ENCODE peak calls at places on chromosomes 7 and 10, in seven cellular contexts. One of them, this sample, is unnamed.

GRCh38 chr7:83934118-83934734 is 260.4 kb downstream of the SEMA3A start:
- DNase-seq in IMR-90: peak; percentile 9
- DNase-seq in H9: no peak
- DNase-seq in neuronal stem cell: no peak
- DNase-seq in H1: no peak
- DNase-seq in mesenchymal stem cell: peak; percentile 9
- DNase-seq in trophoblast cell: no peak
- DNase-seq in this sample: no peak

GRCh38 chr7:100102950-100103840 is 1.8 kb downstream of the AP4M1 start:
- DNase-seq in IMR-90: peak; percentile 97
- DNase-seq in H9: no peak
- DNase-seq in neuronal stem cell: no peak
- DNase-seq in H1: no peak
- DNase-seq in mesenchymal stem cell: peak; percentile 99
- DNase-seq in trophoblast cell: no peak
- DNase-seq in this sample: no peak

GRCh38 chr10:126063353-126063791 is 167.0 kb downstream of the FANK1 start:
- DNase-seq in IMR-90: peak; percentile 81
- DNase-seq in H9: no peak
- DNase-seq in neuronal stem cell: no peak
- DNase-seq in H1: no peak
- DNase-seq in mesenchymal stem cell: peak; percentile 71
- DNase-seq in trophoblast cell: no peak
- DNase-seq in this sample: peak; percentile 40

GRCh38 chr7:143305423-143306070 is 10.4 kb upstream of the CLCN1 start:
- DNase-seq in IMR-90: peak; percentile 37
- DNase-seq in H9: peak; percentile 64
- DNase-seq in neuronal stem cell: no peak
- DNase-seq in H1: peak; percentile 88
- DNase-seq in mesenchymal stem cell: peak; percentile 51
- DNase-seq in trophoblast cell: peak; percentile 70
- DNase-seq in this sample: peak; percentile 66

GRCh38 chr10:15802375-15802949 is 57.8 kb downstream of the MINDY3 start:
- DNase-seq in IMR-90: no peak
- DNase-seq in H9: no peak
- DNase-seq in neuronal stem cell: no peak
- DNase-seq in H1: no peak
- DNase-seq in mesenchymal stem cell: peak; percentile 15
- DNase-seq in trophoblast cell: no peak
- DNase-seq in this sample: peak; percentile 94

GRCh38 chr7:118153551-118154177 is 30.3 kb upstream of the LSM8 start:
- DNase-seq in IMR-90: peak; percentile 33
- DNase-seq in H9: no peak
- DNase-seq in neuronal stem cell: peak; percentile 8
- DNase-seq in H1: no peak
- DNase-seq in mesenchymal stem cell: peak; percentile 14
- DNase-seq in trophoblast cell: peak; percentile 37
- DNase-seq in this sample: peak; percentile 58

GRCh38 chr7:1858435-1859265 is 188.6 kb downstream of the ELFN1 start:
- DNase-seq in IMR-90: no peak
- DNase-seq in H9: no peak
- DNase-seq in neuronal stem cell: no peak
- DNase-seq in H1: no peak
- DNase-seq in mesenchymal stem cell: no peak
- DNase-seq in trophoblast cell: no peak
- DNase-seq in this sample: no peak

GRCh38 chr10:131070856-131071255 is 240.7 kb downstream of the TCERG1L start:
- DNase-seq in IMR-90: no peak
- DNase-seq in H9: peak; percentile 21
- DNase-seq in neuronal stem cell: no peak
- DNase-seq in H1: no peak
- DNase-seq in mesenchymal stem cell: no peak
- DNase-seq in trophoblast cell: no peak
- DNase-seq in this sample: no peak

GRCh38 chr7:129502708-129503685 is 666 bp downstream of the SMKR1 start:
- DNase-seq in IMR-90: no peak
- DNase-seq in H9: peak; percentile 60
- DNase-seq in neuronal stem cell: peak; percentile 43
- DNase-seq in H1: peak; percentile 63
- DNase-seq in mesenchymal stem cell: peak; percentile 14
- DNase-seq in trophoblast cell: no peak
- DNase-seq in this sample: peak; percentile 63

GRCh38 chr10:63393050-63393449 is 72.7 kb downstream of the JMJD1C start:
- DNase-seq in IMR-90: no peak
- DNase-seq in H9: no peak
- DNase-seq in neuronal stem cell: no peak
- DNase-seq in H1: no peak
- DNase-seq in mesenchymal stem cell: no peak
- DNase-seq in trophoblast cell: no peak
- DNase-seq in this sample: no peak

GRCh38 chr10:1733720-1734119 is 3.6 kb downstream of the ADARB2 start:
- DNase-seq in IMR-90: no peak
- DNase-seq in H9: no peak
- DNase-seq in neuronal stem cell: no peak
- DNase-seq in H1: no peak
- DNase-seq in mesenchymal stem cell: no peak
- DNase-seq in trophoblast cell: no peak
- DNase-seq in this sample: no peak

GRCh38 chr7:106867641-106868351 is 2.7 kb downstream of the PIK3CG start:
- DNase-seq in IMR-90: no peak
- DNase-seq in H9: no peak
- DNase-seq in neuronal stem cell: no peak
- DNase-seq in H1: no peak
- DNase-seq in mesenchymal stem cell: no peak
- DNase-seq in trophoblast cell: no peak
- DNase-seq in this sample: no peak

GRCh38 chr7:22675917-22676343 is 51.1 kb upstream of the IL6 start:
- DNase-seq in IMR-90: peak; percentile 86
- DNase-seq in H9: no peak
- DNase-seq in neuronal stem cell: no peak
- DNase-seq in H1: no peak
- DNase-seq in mesenchymal stem cell: peak; percentile 85
- DNase-seq in trophoblast cell: no peak
- DNase-seq in this sample: no peak

GRCh38 chr7:16091951-16092350 is 329.4 kb downstream of the CRPPA start:
- DNase-seq in IMR-90: no peak
- DNase-seq in H9: no peak
- DNase-seq in neuronal stem cell: no peak
- DNase-seq in H1: no peak
- DNase-seq in mesenchymal stem cell: no peak
- DNase-seq in trophoblast cell: no peak
- DNase-seq in this sample: no peak

GRCh38 chr7:454356-455109 is 65.1 kb downstream of the PDGFA start:
- DNase-seq in IMR-90: no peak
- DNase-seq in H9: no peak
- DNase-seq in neuronal stem cell: no peak
- DNase-seq in H1: no peak
- DNase-seq in mesenchymal stem cell: no peak
- DNase-seq in trophoblast cell: no peak
- DNase-seq in this sample: no peak

GRCh38 chr7:92588561-92588960 is 1.6 kb downstream of the FAM133B start:
- DNase-seq in IMR-90: no peak
- DNase-seq in H9: no peak
- DNase-seq in neuronal stem cell: no peak
- DNase-seq in H1: no peak
- DNase-seq in mesenchymal stem cell: peak; percentile 43
- DNase-seq in trophoblast cell: no peak
- DNase-seq in this sample: no peak

GRCh38 chr10:131739201-131739600 is 161.6 kb upstream of the PPP2R2D start:
- DNase-seq in IMR-90: no peak
- DNase-seq in H9: no peak
- DNase-seq in neuronal stem cell: no peak
- DNase-seq in H1: no peak
- DNase-seq in mesenchymal stem cell: no peak
- DNase-seq in trophoblast cell: no peak
- DNase-seq in this sample: no peak

GRCh38 chr10:33116293-33116697 is 158.3 kb upstream of the ITGB1 start:
- DNase-seq in IMR-90: peak; percentile 83
- DNase-seq in H9: peak; percentile 64
- DNase-seq in neuronal stem cell: peak; percentile 40
- DNase-seq in H1: peak; percentile 68
- DNase-seq in mesenchymal stem cell: peak; percentile 53
- DNase-seq in trophoblast cell: no peak
- DNase-seq in this sample: peak; percentile 81

GRCh38 chr7:115033917-115034459 is 112.1 kb downstream of the MDFIC start:
- DNase-seq in IMR-90: no peak
- DNase-seq in H9: no peak
- DNase-seq in neuronal stem cell: no peak
- DNase-seq in H1: no peak
- DNase-seq in mesenchymal stem cell: no peak
- DNase-seq in trophoblast cell: no peak
- DNase-seq in this sample: no peak

GRCh38 chr10:69916133-69916532 is 114.4 kb downstream of the COL13A1 start:
- DNase-seq in IMR-90: no peak
- DNase-seq in H9: no peak
- DNase-seq in neuronal stem cell: no peak
- DNase-seq in H1: no peak
- DNase-seq in mesenchymal stem cell: no peak
- DNase-seq in trophoblast cell: no peak
- DNase-seq in this sample: no peak

GRCh38 chr7:131164025-131164899 is 163.4 kb upstream of the MKLN1 start:
- DNase-seq in IMR-90: peak; percentile 81
- DNase-seq in H9: no peak
- DNase-seq in neuronal stem cell: no peak
- DNase-seq in H1: peak; percentile 32
- DNase-seq in mesenchymal stem cell: peak; percentile 72
- DNase-seq in trophoblast cell: peak; percentile 45
- DNase-seq in this sample: peak; percentile 56

GRCh38 chr7:42175834-42176745 is 60.9 kb downstream of the GLI3 start:
- DNase-seq in IMR-90: no peak
- DNase-seq in H9: no peak
- DNase-seq in neuronal stem cell: no peak
- DNase-seq in H1: no peak
- DNase-seq in mesenchymal stem cell: no peak
- DNase-seq in trophoblast cell: no peak
- DNase-seq in this sample: no peak

GRCh38 chr7:47300472-47301021 is 281.4 kb downstream of the TNS3 start:
- DNase-seq in IMR-90: no peak
- DNase-seq in H9: no peak
- DNase-seq in neuronal stem cell: no peak
- DNase-seq in H1: peak; percentile 41
- DNase-seq in mesenchymal stem cell: no peak
- DNase-seq in trophoblast cell: no peak
- DNase-seq in this sample: no peak

GRCh38 chr10:126955396-126955795 is 50.2 kb downstream of the DOCK1 start:
- DNase-seq in IMR-90: no peak
- DNase-seq in H9: no peak
- DNase-seq in neuronal stem cell: no peak
- DNase-seq in H1: no peak
- DNase-seq in mesenchymal stem cell: no peak
- DNase-seq in trophoblast cell: no peak
- DNase-seq in this sample: no peak

GRCh38 chr10:110170142-110170887 is 37.1 kb upstream of the MXI1 start:
- DNase-seq in IMR-90: no peak
- DNase-seq in H9: peak; percentile 64
- DNase-seq in neuronal stem cell: no peak
- DNase-seq in H1: peak; percentile 46
- DNase-seq in mesenchymal stem cell: no peak
- DNase-seq in trophoblast cell: no peak
- DNase-seq in this sample: peak; percentile 58

GRCh38 chr7:156220078-156220605 is 407.9 kb upstream of the SHH start:
- DNase-seq in IMR-90: no peak
- DNase-seq in H9: no peak
- DNase-seq in neuronal stem cell: no peak
- DNase-seq in H1: peak; percentile 30
- DNase-seq in mesenchymal stem cell: no peak
- DNase-seq in trophoblast cell: no peak
- DNase-seq in this sample: no peak

GRCh38 chr7:156222151-156222550 is 409.9 kb upstream of the SHH start:
- DNase-seq in IMR-90: no peak
- DNase-seq in H9: no peak
- DNase-seq in neuronal stem cell: no peak
- DNase-seq in H1: peak; percentile 7
- DNase-seq in mesenchymal stem cell: no peak
- DNase-seq in trophoblast cell: no peak
- DNase-seq in this sample: no peak

GRCh38 chr7:156219307-156220077 is 407.2 kb upstream of the SHH start:
- DNase-seq in IMR-90: no peak
- DNase-seq in H9: no peak
- DNase-seq in neuronal stem cell: no peak
- DNase-seq in H1: no peak
- DNase-seq in mesenchymal stem cell: no peak
- DNase-seq in trophoblast cell: no peak
- DNase-seq in this sample: no peak

GRCh38 chr7:156222611-156223010 is 410.3 kb upstream of the SHH start:
- DNase-seq in IMR-90: no peak
- DNase-seq in H9: no peak
- DNase-seq in neuronal stem cell: no peak
- DNase-seq in H1: peak; percentile 20
- DNase-seq in mesenchymal stem cell: no peak
- DNase-seq in trophoblast cell: no peak
- DNase-seq in this sample: no peak

GRCh38 chr7:156220701-156221100 is 408.4 kb upstream of the SHH start:
- DNase-seq in IMR-90: no peak
- DNase-seq in H9: no peak
- DNase-seq in neuronal stem cell: no peak
- DNase-seq in H1: no peak
- DNase-seq in mesenchymal stem cell: no peak
- DNase-seq in trophoblast cell: no peak
- DNase-seq in this sample: no peak
- H3K4ac ChIP-seq in IMR-90: no peak overlapping the region
- H3K4ac ChIP-seq in H9: no peak overlapping the region
- H3K4ac ChIP-seq in neuronal stem cell: no peak overlapping the region
- H3K4ac ChIP-seq in H1: no peak overlapping the region
- H3K4ac ChIP-seq in mesenchymal stem cell: no peak overlapping the region
- H3K4ac ChIP-seq in trophoblast cell: no peak overlapping the region
- H3K4ac ChIP-seq in this sample: no peak overlapping the region

GRCh38 chr10:95437669-95438068 is 123.5 kb downstream of the SORBS1 start:
- DNase-seq in IMR-90: no peak
- DNase-seq in H9: no peak
- DNase-seq in neuronal stem cell: no peak
- DNase-seq in H1: no peak
- DNase-seq in mesenchymal stem cell: no peak
- DNase-seq in trophoblast cell: no peak
- DNase-seq in this sample: peak; percentile 35
- H3K4ac ChIP-seq in IMR-90: no peak overlapping the region
- H3K4ac ChIP-seq in H9: no peak overlapping the region
- H3K4ac ChIP-seq in neuronal stem cell: no peak overlapping the region
- H3K4ac ChIP-seq in H1: no peak overlapping the region
- H3K4ac ChIP-seq in mesenchymal stem cell: no peak overlapping the region
- H3K4ac ChIP-seq in trophoblast cell: no peak overlapping the region
- H3K4ac ChIP-seq in this sample: no peak overlapping the region

DNA sequence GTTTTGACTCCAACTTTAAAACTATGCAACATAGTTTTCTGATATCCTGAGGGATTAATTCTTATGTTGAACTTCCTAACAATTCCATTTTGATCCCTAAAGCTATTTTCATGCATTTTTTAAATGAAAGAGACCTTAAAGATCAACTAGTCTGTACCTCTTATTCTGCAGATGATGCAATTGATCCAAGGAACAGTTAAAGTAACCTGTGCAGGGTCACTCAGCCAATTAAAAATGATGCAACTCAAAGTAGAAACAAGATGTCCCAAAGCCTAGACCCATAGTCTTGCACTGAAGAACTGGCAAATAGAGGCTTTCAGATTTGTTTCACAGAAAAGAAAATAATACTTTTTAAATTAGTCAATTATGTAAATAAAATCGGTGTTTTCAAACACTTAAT is 86.3 kb downstream of the IMMP2L start:
- DNase-seq in IMR-90: no peak
- DNase-seq in H9: no peak
- DNase-seq in neuronal stem cell: no peak
- DNase-seq in H1: no peak
- DNase-seq in mesenchymal stem cell: no peak
- DNase-seq in trophoblast cell: no peak
- DNase-seq in this sample: no peak
- H3K4ac ChIP-seq in IMR-90: no peak overlapping the region
- H3K4ac ChIP-seq in H9: no peak overlapping the region
- H3K4ac ChIP-seq in neuronal stem cell: no peak overlapping the region
- H3K4ac ChIP-seq in H1: no peak overlapping the region
- H3K4ac ChIP-seq in mesenchymal stem cell: no peak overlapping the region
- H3K4ac ChIP-seq in trophoblast cell: no peak overlapping the region
- H3K4ac ChIP-seq in this sample: no peak overlapping the region

GRCh38 chr7:155122831-155123230 is 52.7 kb downstream of the HTR5A start:
- DNase-seq in IMR-90: no peak
- DNase-seq in H9: no peak
- DNase-seq in neuronal stem cell: no peak
- DNase-seq in H1: no peak
- DNase-seq in mesenchymal stem cell: no peak
- DNase-seq in trophoblast cell: no peak
- DNase-seq in this sample: peak; percentile 77
- H3K4ac ChIP-seq in IMR-90: no peak overlapping the region
- H3K4ac ChIP-seq in H9: no peak overlapping the region
- H3K4ac ChIP-seq in neuronal stem cell: no peak overlapping the region
- H3K4ac ChIP-seq in H1: no peak overlapping the region
- H3K4ac ChIP-seq in mesenchymal stem cell: no peak overlapping the region
- H3K4ac ChIP-seq in trophoblast cell: no peak overlapping the region
- H3K4ac ChIP-seq in this sample: no peak overlapping the region

This sample was measured in mesendoderm.